ENCODE peak calls at places on chromosomes 16 and 17, in ten cellular contexts. One of them, this sample, is unnamed. For H3K9me3, the result is how much of the 10 kb centered on the place peaks cover.

GRCh38 chr17:29622337-29623282 is at the start of gene CORO6:
- DNase-seq in tibial nerve: peak
- DNase-seq in body of pancreas: peak
- DNase-seq in H1: no peak
- DNase-seq in A549: peak
- DNase-seq in transverse colon: peak
- DNase-seq in prostate gland: no peak
- DNase-seq in heart left ventricle: peak
- DNase-seq in stomach: peak
- DNase-seq in ovary: peak
- DNase-seq in this sample: peak

GRCh38 chr17:74682442-74683190 is 30.1 kb downstream of the CD300LF start:
- DNase-seq in tibial nerve: no peak
- DNase-seq in body of pancreas: no peak
- DNase-seq in H1: no peak
- DNase-seq in A549: no peak
- DNase-seq in transverse colon: no peak
- DNase-seq in prostate gland: no peak
- DNase-seq in heart left ventricle: no peak
- DNase-seq in stomach: no peak
- DNase-seq in ovary: no peak
- DNase-seq in this sample: no peak

GRCh38 chr17:7862692-7863437 is 5.1 kb downstream of the CYB5D1 start:
- DNase-seq in tibial nerve: peak
- DNase-seq in body of pancreas: peak
- DNase-seq in H1: no peak
- DNase-seq in A549: peak
- DNase-seq in transverse colon: peak
- DNase-seq in prostate gland: peak
- DNase-seq in heart left ventricle: no peak
- DNase-seq in stomach: no peak
- DNase-seq in ovary: peak
- DNase-seq in this sample: no peak

GRCh38 chr16:86073763-86074493 is 175.0 kb downstream of the IRF8 start:
- DNase-seq in tibial nerve: no peak
- DNase-seq in body of pancreas: no peak
- DNase-seq in H1: no peak
- DNase-seq in A549: no peak
- DNase-seq in transverse colon: peak
- DNase-seq in prostate gland: no peak
- DNase-seq in heart left ventricle: no peak
- DNase-seq in stomach: no peak
- DNase-seq in ovary: no peak
- DNase-seq in this sample: no peak

GRCh38 chr16:57532251-57532625 is 4.1 kb downstream of the CCDC102A start:
- DNase-seq in tibial nerve: no peak
- DNase-seq in body of pancreas: peak
- DNase-seq in H1: no peak
- DNase-seq in A549: no peak
- DNase-seq in transverse colon: peak
- DNase-seq in prostate gland: no peak
- DNase-seq in heart left ventricle: no peak
- DNase-seq in stomach: peak
- DNase-seq in ovary: no peak
- DNase-seq in this sample: no peak

GRCh38 chr16:11331967-11332366 is 13.3 kb upstream of the RMI2 start:
- DNase-seq in tibial nerve: no peak
- DNase-seq in body of pancreas: no peak
- DNase-seq in H1: no peak
- DNase-seq in A549: no peak
- DNase-seq in transverse colon: no peak
- DNase-seq in prostate gland: no peak
- DNase-seq in heart left ventricle: no peak
- DNase-seq in stomach: no peak
- DNase-seq in ovary: no peak
- DNase-seq in this sample: no peak

GRCh38 chr16:89357460-89357859 is 132.9 kb downstream of the ANKRD11 start:
- DNase-seq in tibial nerve: no peak
- DNase-seq in body of pancreas: no peak
- DNase-seq in H1: no peak
- DNase-seq in A549: no peak
- DNase-seq in transverse colon: no peak
- DNase-seq in prostate gland: no peak
- DNase-seq in heart left ventricle: peak
- DNase-seq in stomach: no peak
- DNase-seq in ovary: no peak
- DNase-seq in this sample: peak

GRCh38 chr17:79615926-79616325 is 5.1 kb upstream of the RBFOX3 start:
- DNase-seq in tibial nerve: no peak
- DNase-seq in body of pancreas: no peak
- DNase-seq in H1: no peak
- DNase-seq in A549: no peak
- DNase-seq in transverse colon: no peak
- DNase-seq in prostate gland: no peak
- DNase-seq in heart left ventricle: peak
- DNase-seq in stomach: no peak
- DNase-seq in ovary: no peak
- DNase-seq in this sample: no peak

GRCh38 chr16:85615014-85615851 is 2.1 kb downstream of the GSE1 start:
- DNase-seq in tibial nerve: peak
- DNase-seq in body of pancreas: peak
- DNase-seq in H1: no peak
- DNase-seq in A549: peak
- DNase-seq in transverse colon: peak
- DNase-seq in prostate gland: peak
- DNase-seq in heart left ventricle: peak
- DNase-seq in stomach: peak
- DNase-seq in ovary: no peak
- DNase-seq in this sample: no peak

GRCh38 chr16:51773051-51773450 is 622.0 kb upstream of the SALL1 start:
- DNase-seq in tibial nerve: no peak
- DNase-seq in body of pancreas: no peak
- DNase-seq in H1: no peak
- DNase-seq in A549: no peak
- DNase-seq in transverse colon: no peak
- DNase-seq in prostate gland: no peak
- DNase-seq in heart left ventricle: no peak
- DNase-seq in stomach: no peak
- DNase-seq in ovary: no peak
- DNase-seq in this sample: no peak

GRCh38 chr16:51767564-51767963 is 616.5 kb upstream of the SALL1 start:
- DNase-seq in tibial nerve: no peak
- DNase-seq in body of pancreas: no peak
- DNase-seq in H1: no peak
- DNase-seq in A549: no peak
- DNase-seq in transverse colon: no peak
- DNase-seq in prostate gland: no peak
- DNase-seq in heart left ventricle: no peak
- DNase-seq in stomach: no peak
- DNase-seq in ovary: no peak
- DNase-seq in this sample: no peak

DNA sequence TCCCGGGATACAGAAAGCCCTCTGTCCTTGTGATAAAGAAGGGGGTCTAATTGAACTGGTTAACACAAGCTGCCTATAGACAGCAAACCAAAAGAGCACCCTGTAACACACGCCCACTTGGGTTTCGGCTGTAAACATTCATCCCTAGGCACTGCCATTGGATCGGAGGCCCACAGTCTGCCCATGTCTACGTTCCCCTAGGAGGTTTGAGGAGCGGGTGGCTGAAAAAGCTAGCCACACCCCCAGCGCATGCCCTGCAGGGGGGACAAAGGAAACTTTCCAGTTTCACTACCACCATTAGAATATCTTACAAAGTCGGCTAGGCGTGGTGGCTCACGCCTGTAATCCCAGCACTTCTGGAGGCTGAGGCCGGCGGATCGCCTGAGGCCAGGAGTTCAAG is 622.4 kb upstream of the SALL1 start:
- DNase-seq in tibial nerve: no peak
- DNase-seq in body of pancreas: no peak
- DNase-seq in H1: no peak
- DNase-seq in A549: no peak
- DNase-seq in transverse colon: no peak
- DNase-seq in prostate gland: no peak
- DNase-seq in heart left ventricle: no peak
- DNase-seq in stomach: no peak
- DNase-seq in ovary: no peak
- DNase-seq in this sample: no peak
- H3K4me3 ChIP-seq in tibial nerve: no peak
- H3K4me3 ChIP-seq in body of pancreas: no peak
- H3K4me3 ChIP-seq in H1: no peak
- H3K4me3 ChIP-seq in A549: no peak
- H3K4me3 ChIP-seq in transverse colon: no peak
- H3K4me3 ChIP-seq in prostate gland: no peak
- H3K4me3 ChIP-seq in heart left ventricle: no peak
- H3K4me3 ChIP-seq in stomach: no peak
- H3K4me3 ChIP-seq in ovary: no peak
- H3K4me3 ChIP-seq in this sample: no peak

GRCh38 chr17:4796550-4796915 is 569 bp downstream of the PSMB6 start:
- DNase-seq in tibial nerve: no peak
- DNase-seq in body of pancreas: no peak
- DNase-seq in H1: no peak
- DNase-seq in A549: peak
- DNase-seq in transverse colon: peak
- DNase-seq in prostate gland: no peak
- DNase-seq in heart left ventricle: no peak
- DNase-seq in stomach: no peak
- DNase-seq in ovary: no peak
- DNase-seq in this sample: no peak

GRCh38 chr17:4800462-4801185 is 1.5 kb downstream of the C17orf114 start:
- DNase-seq in tibial nerve: no peak
- DNase-seq in body of pancreas: no peak
- DNase-seq in H1: no peak
- DNase-seq in A549: no peak
- DNase-seq in transverse colon: no peak
- DNase-seq in prostate gland: no peak
- DNase-seq in heart left ventricle: no peak
- DNase-seq in stomach: no peak
- DNase-seq in ovary: no peak
- DNase-seq in this sample: no peak

GRCh38 chr17:4790705-4791088 is 1.9 kb downstream of the GLTPD2 start:
- DNase-seq in tibial nerve: no peak
- DNase-seq in body of pancreas: no peak
- DNase-seq in H1: no peak
- DNase-seq in A549: no peak
- DNase-seq in transverse colon: no peak
- DNase-seq in prostate gland: no peak
- DNase-seq in heart left ventricle: no peak
- DNase-seq in stomach: no peak
- DNase-seq in ovary: no peak
- DNase-seq in this sample: no peak

GRCh38 chr17:4789951-4790704 is 1.4 kb downstream of the GLTPD2 start:
- DNase-seq in tibial nerve: peak
- DNase-seq in body of pancreas: peak
- DNase-seq in H1: no peak
- DNase-seq in A549: peak
- DNase-seq in transverse colon: peak
- DNase-seq in prostate gland: peak
- DNase-seq in heart left ventricle: peak
- DNase-seq in stomach: peak
- DNase-seq in ovary: peak
- DNase-seq in this sample: peak

GRCh38 chr17:4795168-4795567 is 796 bp upstream of the PSMB6 start:
- DNase-seq in tibial nerve: no peak
- DNase-seq in body of pancreas: no peak
- DNase-seq in H1: no peak
- DNase-seq in A549: no peak
- DNase-seq in transverse colon: no peak
- DNase-seq in prostate gland: no peak
- DNase-seq in heart left ventricle: no peak
- DNase-seq in stomach: no peak
- DNase-seq in ovary: no peak
- DNase-seq in this sample: no peak
- TF ChIP-seq POLR2A in tibial nerve: no peak
- TF ChIP-seq POLR2A in body of pancreas: no peak
- TF ChIP-seq POLR2A in H1: no peak
- TF ChIP-seq POLR2A in A549: no peak
- TF ChIP-seq POLR2A in transverse colon: no peak
- TF ChIP-seq POLR2A in prostate gland: no peak
- TF ChIP-seq POLR2A in heart left ventricle: no peak
- TF ChIP-seq POLR2A in stomach: no peak
- TF ChIP-seq POLR2A in ovary: no peak
- TF ChIP-seq POLR2A in this sample: no peak

GRCh38 chr16:68574479-68574878 is 35.4 kb downstream of the ZFP90 start:
- DNase-seq in tibial nerve: no peak
- DNase-seq in body of pancreas: no peak
- DNase-seq in H1: no peak
- DNase-seq in A549: no peak
- DNase-seq in transverse colon: no peak
- DNase-seq in prostate gland: no peak
- DNase-seq in heart left ventricle: no peak
- DNase-seq in stomach: no peak
- DNase-seq in ovary: no peak
- DNase-seq in this sample: no peak
- H3K9me3 ChIP-seq in tibial nerve: under half
- H3K9me3 ChIP-seq in body of pancreas: under half
- H3K9me3 ChIP-seq in H1: under half
- H3K9me3 ChIP-seq in A549: half or more
- H3K9me3 ChIP-seq in transverse colon: half or more
- H3K9me3 ChIP-seq in prostate gland: under half
- H3K9me3 ChIP-seq in heart left ventricle: half or more
- H3K9me3 ChIP-seq in stomach: half or more
- H3K9me3 ChIP-seq in ovary: under half
- H3K9me3 ChIP-seq in this sample: under half

GRCh38 chr17:1197379-1197778 is 17.6 kb upstream of the ABR start:
- DNase-seq in tibial nerve: peak
- DNase-seq in body of pancreas: no peak
- DNase-seq in H1: no peak
- DNase-seq in A549: no peak
- DNase-seq in transverse colon: no peak
- DNase-seq in prostate gland: no peak
- DNase-seq in heart left ventricle: no peak
- DNase-seq in stomach: no peak
- DNase-seq in ovary: no peak
- DNase-seq in this sample: peak

GRCh38 chr17:1193300-1193699 is 13.5 kb upstream of the ABR start:
- DNase-seq in tibial nerve: no peak
- DNase-seq in body of pancreas: no peak
- DNase-seq in H1: no peak
- DNase-seq in A549: no peak
- DNase-seq in transverse colon: no peak
- DNase-seq in prostate gland: no peak
- DNase-seq in heart left ventricle: no peak
- DNase-seq in stomach: no peak
- DNase-seq in ovary: no peak
- DNase-seq in this sample: no peak

GRCh38 chr17:1200440-1200839 is 20.7 kb upstream of the ABR start:
- DNase-seq in tibial nerve: no peak
- DNase-seq in body of pancreas: no peak
- DNase-seq in H1: no peak
- DNase-seq in A549: no peak
- DNase-seq in transverse colon: no peak
- DNase-seq in prostate gland: no peak
- DNase-seq in heart left ventricle: no peak
- DNase-seq in stomach: no peak
- DNase-seq in ovary: no peak
- DNase-seq in this sample: no peak

GRCh38 chr17:1197781-1198490 is 18.2 kb upstream of the ABR start:
- DNase-seq in tibial nerve: peak
- DNase-seq in body of pancreas: peak
- DNase-seq in H1: no peak
- DNase-seq in A549: no peak
- DNase-seq in transverse colon: peak
- DNase-seq in prostate gland: no peak
- DNase-seq in heart left ventricle: peak
- DNase-seq in stomach: peak
- DNase-seq in ovary: peak
- DNase-seq in this sample: peak

GRCh38 chr17:1196946-1197345 is 17.2 kb upstream of the ABR start:
- DNase-seq in tibial nerve: no peak
- DNase-seq in body of pancreas: no peak
- DNase-seq in H1: no peak
- DNase-seq in A549: no peak
- DNase-seq in transverse colon: no peak
- DNase-seq in prostate gland: no peak
- DNase-seq in heart left ventricle: no peak
- DNase-seq in stomach: no peak
- DNase-seq in ovary: no peak
- DNase-seq in this sample: no peak
- H3K4me3 ChIP-seq in tibial nerve: no peak
- H3K4me3 ChIP-seq in body of pancreas: no peak
- H3K4me3 ChIP-seq in H1: no peak
- H3K4me3 ChIP-seq in A549: no peak
- H3K4me3 ChIP-seq in transverse colon: no peak
- H3K4me3 ChIP-seq in prostate gland: no peak
- H3K4me3 ChIP-seq in heart left ventricle: no peak
- H3K4me3 ChIP-seq in stomach: no peak
- H3K4me3 ChIP-seq in ovary: no peak
- H3K4me3 ChIP-seq in this sample: no peak

This sample was measured in gastrocnemius medialis.